ENCODE peak calls at places on chromosomes 1 and 21, in seven cellular contexts. T is osteocyte; E is CD8-positive, alpha-beta T cell; D is heart left ventricle; X is K562; Q is endothelial cell of umbilical vein; Z is AG09319. W is an unnamed sample.

GRCh38 chr1:112841825-112842224 is 114.2 kb downstream of the SLC16A1 start:
- DNase-seq in T (no peak), E (no peak), D (no peak), X (no peak), Q (no peak), Z (no peak), W (no peak)

GRCh38 chr1:1072849-1073742 is 1.0 kb downstream of the RNF223 start:
- DNase-seq in T (no peak), E (no peak), D (peak), X (no peak), Q (no peak), Z (no peak), W (no peak)

GRCh38 chr1:91712981-91713841 is 172.7 kb downstream of the TGFBR3 start:
- DNase-seq in T (no peak), E (no peak), D (peak), X (no peak), Q (no peak), Z (no peak), W (no peak)

GRCh38 chr1:41648844-41649243 is 164.4 kb upstream of the EDN2 start:
- DNase-seq in T (no peak), E (no peak), D (peak), X (no peak), Q (no peak), Z (no peak), W (no peak)

GRCh38 chr1:44801491-44802305 is 1.5 kb downstream of the PLK3 start:
- DNase-seq in T (no peak), E (peak), D (peak), X (peak), Q (peak), Z (no peak), W (no peak)

GRCh38 chr21:32334980-32335471 is 36.4 kb downstream of the MRAP start:
- DNase-seq in T (no peak), E (no peak), D (no peak), X (no peak), Q (no peak), Z (peak), W (no peak)

GRCh38 chr1:51523931-51524330 is 4.9 kb upstream of the EPS15 start:
- DNase-seq in T (no peak), E (no peak), D (no peak), X (no peak), Q (no peak), Z (no peak), W (no peak)

GRCh38 chr1:183622884-183623785 is 12.4 kb downstream of the ARPC5 start:
- DNase-seq in T (no peak), E (peak), D (peak), X (peak), Q (peak), Z (no peak), W (peak)

GRCh38 chr1:43938892-43939587 is 5.4 kb downstream of the ARTN start:
- DNase-seq in T (no peak), E (no peak), D (peak), X (no peak), Q (no peak), Z (no peak), W (no peak)

GRCh38 chr1:172903581-172904220 is 147.0 kb downstream of the TNFSF18 start:
- DNase-seq in T (no peak), E (no peak), D (no peak), X (no peak), Q (peak), Z (peak), W (no peak)

GRCh38 chr1:174157157-174157806 is 2.0 kb upstream of the RABGAP1L start:
- DNase-seq in T (no peak), E (no peak), D (no peak), X (no peak), Q (no peak), Z (no peak), W (peak)

GRCh38 chr1:168084396-168085231 is 52.1 kb downstream of the GPR161 start:
- DNase-seq in T (no peak), E (peak), D (peak), X (peak), Q (peak), Z (no peak), W (peak)

GRCh38 chr1:85444381-85444780 is 20.6 kb downstream of the DDAH1 start:
- DNase-seq in T (no peak), E (no peak), D (no peak), X (no peak), Q (no peak), Z (no peak), W (no peak)

GRCh38 chr1:74205236-74205635 is 7.2 kb downstream of the FPGT start:
- DNase-seq in T (no peak), E (no peak), D (no peak), X (no peak), Q (no peak), Z (no peak), W (no peak)
- TF ChIP-seq CTCF in T (no peak), E (no peak), D (no peak), X (no peak), Q (no peak), Z (no peak), W (no peak)

GRCh38 chr1:66998972-66999371 is 55.0 kb downstream of the SLC35D1 start:
- DNase-seq in T (no peak), E (no peak), D (no peak), X (no peak), Q (no peak), Z (no peak), W (no peak)

GRCh38 chr1:66999640-67000400 is 54.1 kb downstream of the SLC35D1 start:
- DNase-seq in T (no peak), E (no peak), D (no peak), X (no peak), Q (no peak), Z (no peak), W (no peak)

GRCh38 chr1:66993076-66993475 is 60.9 kb downstream of the SLC35D1 start:
- DNase-seq in T (no peak), E (no peak), D (no peak), X (no peak), Q (no peak), Z (no peak), W (no peak)

GRCh38 chr1:67001682-67002425 is 52.1 kb downstream of the SLC35D1 start:
- DNase-seq in T (no peak), E (no peak), D (no peak), X (no peak), Q (no peak), Z (no peak), W (no peak)

DNA sequence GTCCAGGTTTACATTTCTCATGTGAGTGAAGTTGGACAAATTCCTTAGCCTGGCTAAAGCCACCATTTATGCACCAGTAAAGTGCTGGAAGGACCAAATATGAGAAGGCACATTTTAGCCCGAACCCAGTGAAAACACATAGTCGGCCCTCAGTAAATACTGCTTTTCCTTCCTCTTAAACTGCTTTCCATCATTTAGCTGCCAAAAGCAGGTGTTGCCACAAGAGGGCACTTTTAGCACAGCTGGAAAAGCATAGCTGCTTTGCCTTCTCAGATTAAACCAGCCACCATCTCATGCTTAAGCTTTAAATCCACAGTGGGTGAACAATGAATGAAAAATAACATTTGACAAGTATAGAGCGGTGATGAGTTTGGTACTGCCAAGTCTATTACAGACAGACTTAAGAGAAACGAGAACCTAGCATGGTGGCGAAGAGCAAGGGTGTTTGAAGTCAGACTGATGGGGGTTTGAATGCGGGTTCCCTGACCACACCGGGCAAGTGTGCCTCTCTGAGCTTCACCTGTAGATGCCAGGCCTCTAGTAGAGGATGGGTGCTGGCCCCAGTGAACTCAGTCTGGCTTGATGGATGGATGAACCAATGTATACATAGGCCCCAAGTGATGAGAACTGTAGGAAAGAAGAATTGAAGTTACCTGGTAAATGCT is 57.8 kb downstream of the SLC35D1 start:
- DNase-seq in T (no peak), E (peak), D (peak), X (peak), Q (peak), Z (no peak), W (peak)
- TF ChIP-seq CTCF in T (peak), E (peak), D (peak), X (peak), Q (peak), Z (peak), W (peak)

GRCh38 chr1:37255111-37255795 is 219.1 kb upstream of the ZC3H12A start:
- DNase-seq in T (no peak), E (no peak), D (no peak), X (peak), Q (peak), Z (no peak), W (no peak)
- TF ChIP-seq CTCF in T (no peak), E (no peak), D (no peak), X (peak), Q (no peak), Z (no peak), W (no peak)

DNA sequence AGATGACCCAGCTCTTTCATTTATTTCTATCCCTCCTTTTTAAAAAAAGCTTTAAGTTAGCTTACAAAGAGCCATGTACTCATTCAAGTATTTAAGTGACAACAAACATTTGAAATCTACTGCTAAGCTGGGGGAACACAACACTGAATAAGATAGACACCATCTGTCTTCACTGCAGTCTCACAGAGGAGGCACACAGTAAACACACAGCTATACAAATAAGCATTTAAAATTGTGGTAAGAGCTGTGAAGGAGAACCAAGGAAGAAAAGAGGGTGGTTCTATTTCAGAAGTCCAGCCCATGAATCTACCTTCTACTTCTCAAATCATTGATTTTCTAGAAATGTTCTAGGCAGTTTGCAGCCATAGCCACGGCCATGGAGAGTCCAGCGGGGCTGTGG is 28.1 kb downstream of the PRDM2 start:
- DNase-seq in T (no peak), E (no peak), D (no peak), X (no peak), Q (no peak), Z (no peak), W (no peak)
- TF ChIP-seq CTCF in T (no peak), E (no peak), D (no peak), X (no peak), Q (no peak), Z (no peak), W (no peak)

DNA sequence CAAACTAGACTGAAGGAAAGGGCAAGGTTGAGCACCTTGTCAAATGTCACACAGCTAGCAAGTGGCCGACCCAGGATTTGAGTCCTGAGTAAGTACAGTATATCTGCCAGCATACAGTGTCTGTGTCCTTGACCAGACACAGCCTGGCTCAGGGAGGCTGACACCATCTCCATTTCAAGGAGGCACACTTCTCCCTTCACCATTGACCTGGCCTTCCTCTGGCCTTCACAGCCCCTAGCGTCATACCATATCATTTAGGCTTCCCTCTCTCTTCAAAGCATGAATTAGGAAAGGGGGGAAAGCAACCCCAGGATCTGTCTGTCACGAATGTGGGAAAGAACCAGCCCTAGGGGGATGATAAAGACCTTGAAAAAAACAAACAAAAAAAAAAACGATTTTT is 155.6 kb downstream of the PLPP3 start:
- DNase-seq in T (no peak), E (no peak), D (no peak), X (no peak), Q (no peak), Z (no peak), W (no peak)
- TF ChIP-seq CTCF in T (no peak), E (no peak), D (no peak), X (no peak), Q (no peak), Z (no peak), W (no peak)

GRCh38 chr1:115677570-115677969 is 35.8 kb downstream of the VANGL1 start:
- DNase-seq in T (no peak), E (no peak), D (no peak), X (no peak), Q (no peak), Z (no peak), W (no peak)
- TF ChIP-seq CTCF in T (no peak), E (no peak), D (peak), X (peak), Q (peak), Z (no peak), W (peak)

GRCh38 chr1:231694081-231694443 is 67.5 kb downstream of the DISC1 start:
- DNase-seq in T (no peak), E (no peak), D (peak), X (no peak), Q (no peak), Z (no peak), W (no peak)

GRCh38 chr1:231690072-231690471 is 63.5 kb downstream of the DISC1 start:
- DNase-seq in T (no peak), E (no peak), D (no peak), X (no peak), Q (peak), Z (no peak), W (no peak)

GRCh38 chr1:231688989-231689388 is 62.4 kb downstream of the DISC1 start:
- DNase-seq in T (no peak), E (no peak), D (no peak), X (no peak), Q (no peak), Z (no peak), W (no peak)

GRCh38 chr1:231693361-231694080 is 66.9 kb downstream of the DISC1 start:
- DNase-seq in T (no peak), E (no peak), D (peak), X (no peak), Q (no peak), Z (no peak), W (no peak)

GRCh38 chr1:231691618-231692259 is 65.1 kb downstream of the DISC1 start:
- DNase-seq in T (peak), E (no peak), D (peak), X (peak), Q (no peak), Z (peak), W (no peak)
- TF ChIP-seq CTCF in T (peak), E (no peak), D (peak), X (peak), Q (peak), Z (peak), W (peak)

DNA sequence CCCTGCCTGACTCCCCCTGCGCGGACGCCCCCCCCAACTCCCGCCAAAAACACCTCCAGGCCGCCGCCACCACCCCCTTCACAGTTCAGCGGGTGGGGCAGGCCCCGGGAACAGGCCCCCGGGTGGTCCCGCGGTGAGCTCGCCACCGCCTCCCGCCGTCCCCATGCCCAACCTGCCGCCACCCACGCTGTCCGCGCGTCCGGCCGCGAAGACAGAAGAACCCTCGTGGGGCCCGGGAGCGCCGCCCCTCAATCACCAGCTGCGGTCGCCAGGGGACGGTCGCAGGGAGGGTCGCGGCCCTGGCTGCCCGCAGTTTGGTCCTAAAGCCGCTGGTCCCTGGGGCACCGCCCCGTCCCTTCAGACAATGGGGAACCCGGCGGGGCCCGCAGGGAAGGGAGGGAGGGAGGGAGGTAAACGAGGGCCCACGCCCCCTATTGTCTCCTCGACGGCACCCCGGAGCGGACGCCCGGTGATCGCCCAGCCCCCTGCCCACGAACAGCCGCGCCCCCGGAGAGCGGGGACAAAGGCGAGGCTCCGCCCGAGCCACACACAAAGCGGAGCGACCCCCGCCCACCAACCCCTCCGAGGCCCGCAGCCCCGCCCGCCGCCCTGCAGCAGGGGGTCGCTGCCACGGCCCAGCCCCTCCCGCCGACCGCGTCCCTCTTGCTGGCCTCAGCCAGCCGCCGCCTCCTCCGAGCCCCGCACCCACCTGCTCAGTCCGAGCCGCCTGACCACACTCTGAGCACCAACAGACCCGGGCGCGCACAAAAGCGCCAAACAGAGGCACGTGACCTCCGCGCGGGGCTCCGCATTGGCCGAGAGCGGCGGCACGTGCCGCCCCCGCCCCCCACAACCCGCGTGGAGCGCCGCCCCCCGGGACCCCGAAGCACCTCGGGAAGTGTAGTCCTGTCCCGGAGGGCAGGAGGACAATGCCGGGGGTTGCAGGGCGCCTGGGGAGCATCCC is at the start of gene STMN1:
- DNase-seq in T (peak), E (peak), D (peak), X (peak), Q (peak), Z (peak), W (peak)
- TF ChIP-seq CTCF in T (no peak), E (no peak), D (no peak), X (no peak), Q (no peak), Z (no peak), W (peak)

W was measured in astrocyte of the cerebellum.